ENCODE peak calls at places on chromosomes 11 and 22, in ten cellular contexts. Q is IMR-90; Y is AML-193; B is stimulated activated naive CD8-positive, alpha-beta T cell treated with anti-CD3 and anti-CD28 coated beads, Interleukin-15, Interleukin-2, amounts not matched to agents 100 U/mL and 50 U/mL, for 24 hours; L is NCI-H1092 treated with DMSO at 0.1 percent for 48 hours; M is occipital lobe; F is non-pigmented ciliary epithelial cell; G is ELF-1; Z is Calu3; P is GM12892. R is an unnamed sample.

GRCh38 chr11:1708716-1709115 is 11.7 kb downstream of the KRTAP5-6 start:
- DNase-seq in F (no peak), Z (no peak), Q (no peak), G (no peak), M (no peak), B (no peak), L (no peak), Y (no peak), P (no peak), R (no peak)

GRCh38 chr11:67421421-67422031 is 6.0 kb downstream of the CARNS1 start:
- DNase-seq in Z (no peak), Y (no peak), F (no peak), Q (no peak), L (no peak), G (no peak), B (no peak), P (no peak), M (no peak), R (no peak)

GRCh38 chr22:36971305-36971704 is 47.9 kb downstream of the TST start:
- DNase-seq in L (no peak), Y (no peak), B (no peak), Q (no peak), Z (no peak), F (no peak), P (no peak), M (no peak), G (no peak), R (no peak)

GRCh38 chr11:65611028-65611757 is 2.8 kb downstream of the MAP3K11 start:
- DNase-seq in Z (no peak), Y (peak; percentile 77), P (no peak), L (no peak), F (no peak), M (peak; percentile 64), Q (no peak), B (no peak), G (no peak), R (no peak)

GRCh38 chr11:34219862-34220490 is 114.5 kb downstream of the NAT10 start:
- DNase-seq in G (no peak), F (no peak), M (no peak), B (no peak), Q (no peak), Z (no peak), Y (no peak), P (no peak), L (no peak), R (no peak)

GRCh38 chr22:29152381-29153138 is 53.1 kb upstream of the EMID1 start:
- DNase-seq in B (no peak), Q (no peak), Y (no peak), F (no peak), M (no peak), Z (no peak), P (no peak), G (no peak), L (no peak), R (peak; percentile 39)

GRCh38 chr11:19713221-19714092 is 820 bp downstream of the NAV2 start:
- DNase-seq in B (peak; percentile 17), P (peak; percentile 13), Y (no peak), Q (no peak), M (no peak), F (no peak), G (peak; percentile 43), Z (no peak), L (peak; percentile 49), R (no peak)

GRCh38 chr11:95450547-95451123 is 219.6 kb upstream of the SESN3 start:
- DNase-seq in Q (peak; percentile 31), F (peak; percentile 38), B (no peak), Y (no peak), M (no peak), Z (no peak), P (no peak), L (no peak), G (no peak), R (no peak)

GRCh38 chr11:47398551-47398950 is 9.8 kb upstream of the SLC39A13 start:
- DNase-seq in Q (no peak), Y (no peak), F (no peak), P (peak; percentile 2), L (no peak), B (no peak), M (no peak), Z (no peak), G (peak; percentile 41), R (no peak)

GRCh38 chr22:48757581-48757980 is 1070.1 kb downstream of the BRD1 start:
- DNase-seq in B (no peak), Y (no peak), M (no peak), L (no peak), Z (no peak), Q (no peak), P (no peak), F (no peak), G (peak; percentile 0), R (no peak)

GRCh38 chr11:85831050-85831449 is 20.1 kb upstream of the SYTL2 start:
- DNase-seq in M (no peak), G (no peak), Z (no peak), L (peak; percentile 14), P (no peak), F (no peak), Y (no peak), B (no peak), Q (no peak), R (no peak)